ENCODE peak calls at places on chromosome 19, in seven cellular contexts. Q is colonic mucosa, O is HCT116, P is NT2/D1, S is neural progenitor cell, B is fibroblast of lung, K is endothelial cell of umbilical vein. D is an unnamed sample.

GRCh38 chr19:56085571-56086275 is 35.4 kb downstream of the ZNF787 start:
- DNase-seq in Q (no peak), O (no peak), P (no peak), S (no peak), B (no peak), K (no peak), D (no peak)

GRCh38 chr19:10744222-10744847 is 26.5 kb downstream of the DNM2 start:
- DNase-seq in Q (peak; percentile 54), O (no peak), P (no peak), S (no peak), B (no peak), K (no peak), D (no peak)

GRCh38 chr19:51296331-51297093 is 14.9 kb upstream of the IGLON5 start:
- DNase-seq in Q (no peak), O (no peak), P (no peak), S (peak; percentile 33), B (no peak), K (no peak), D (no peak)

GRCh38 chr19:18580311-18580710 is 8.3 kb upstream of the REX1BD start:
- DNase-seq in Q (no peak), O (no peak), P (no peak), S (no peak), B (no peak), K (no peak), D (no peak)

GRCh38 chr19:42280761-42281174 is 11.7 kb downstream of the CIC start:
- DNase-seq in Q (peak; percentile 52), O (no peak), P (no peak), S (peak; percentile 51), B (peak; percentile 76), K (peak; percentile 39), D (peak; percentile 64)

GRCh38 chr19:50721441-50722137 is 1.6 kb upstream of the CLEC11A start:
- DNase-seq in Q (no peak), O (no peak), P (no peak), S (no peak), B (no peak), K (no peak), D (no peak)

GRCh38 chr19:7910321-7911161 is 4.1 kb upstream of the TGFBR3L start:
- DNase-seq in Q (no peak), O (no peak), P (no peak), S (no peak), B (no peak), K (no peak), D (no peak)

GRCh38 chr19:3710265-3710812 is 2.2 kb downstream of the TJP3 start:
- DNase-seq in Q (peak; percentile 99), O (peak; percentile 83), P (no peak), S (no peak), B (peak; percentile 40), K (no peak), D (no peak)

GRCh38 chr19:39643591-39643990 is 12.1 kb upstream of the LGALS16 start:
- DNase-seq in Q (no peak), O (no peak), P (no peak), S (no peak), B (no peak), K (no peak), D (no peak)

GRCh38 chr19:56118666-56119584 is 2.2 kb downstream of the ZNF787 start:
- DNase-seq in Q (no peak), O (no peak), P (no peak), S (no peak), B (no peak), K (no peak), D (no peak)

GRCh38 chr19:41521860-41522555 is 54.0 kb upstream of the CEACAM21 start:
- DNase-seq in Q (no peak), O (no peak), P (no peak), S (peak; percentile 17), B (no peak), K (no peak), D (no peak)

GRCh38 chr19:3844596-3844995 is 24.2 kb downstream of the ZFR2 start:
- DNase-seq in Q (no peak), O (no peak), P (no peak), S (no peak), B (peak; percentile 80), K (no peak), D (peak; percentile 76)

GRCh38 chr19:1324792-1325567 is 39.3 kb downstream of the EFNA2 start:
- DNase-seq in Q (peak; percentile 61), O (peak; percentile 19), P (peak; percentile 86), S (no peak), B (peak; percentile 72), K (peak; percentile 59), D (peak; percentile 57)

GRCh38 chr19:3784607-3785463 is 1.3 kb downstream of the MATK start:
- DNase-seq in Q (no peak), O (no peak), P (no peak), S (peak; percentile 2), B (no peak), K (no peak), D (no peak)

GRCh38 chr19:20367811-20368294 is 197.7 kb downstream of the ZNF737 start:
- DNase-seq in Q (no peak), O (no peak), P (peak; percentile 72), S (peak; percentile 71), B (no peak), K (no peak), D (no peak)

GRCh38 chr19:1987197-1988187 is 28.0 kb downstream of the BTBD2 start:
- DNase-seq in Q (no peak), O (no peak), P (no peak), S (no peak), B (no peak), K (no peak), D (no peak)

GRCh38 chr19:29878973-29879654 is 62.9 kb upstream of the URI1 start:
- DNase-seq in Q (no peak), O (peak; percentile 48), P (no peak), S (peak; percentile 18), B (peak; percentile 21), K (no peak), D (peak; percentile 14)

DNA sequence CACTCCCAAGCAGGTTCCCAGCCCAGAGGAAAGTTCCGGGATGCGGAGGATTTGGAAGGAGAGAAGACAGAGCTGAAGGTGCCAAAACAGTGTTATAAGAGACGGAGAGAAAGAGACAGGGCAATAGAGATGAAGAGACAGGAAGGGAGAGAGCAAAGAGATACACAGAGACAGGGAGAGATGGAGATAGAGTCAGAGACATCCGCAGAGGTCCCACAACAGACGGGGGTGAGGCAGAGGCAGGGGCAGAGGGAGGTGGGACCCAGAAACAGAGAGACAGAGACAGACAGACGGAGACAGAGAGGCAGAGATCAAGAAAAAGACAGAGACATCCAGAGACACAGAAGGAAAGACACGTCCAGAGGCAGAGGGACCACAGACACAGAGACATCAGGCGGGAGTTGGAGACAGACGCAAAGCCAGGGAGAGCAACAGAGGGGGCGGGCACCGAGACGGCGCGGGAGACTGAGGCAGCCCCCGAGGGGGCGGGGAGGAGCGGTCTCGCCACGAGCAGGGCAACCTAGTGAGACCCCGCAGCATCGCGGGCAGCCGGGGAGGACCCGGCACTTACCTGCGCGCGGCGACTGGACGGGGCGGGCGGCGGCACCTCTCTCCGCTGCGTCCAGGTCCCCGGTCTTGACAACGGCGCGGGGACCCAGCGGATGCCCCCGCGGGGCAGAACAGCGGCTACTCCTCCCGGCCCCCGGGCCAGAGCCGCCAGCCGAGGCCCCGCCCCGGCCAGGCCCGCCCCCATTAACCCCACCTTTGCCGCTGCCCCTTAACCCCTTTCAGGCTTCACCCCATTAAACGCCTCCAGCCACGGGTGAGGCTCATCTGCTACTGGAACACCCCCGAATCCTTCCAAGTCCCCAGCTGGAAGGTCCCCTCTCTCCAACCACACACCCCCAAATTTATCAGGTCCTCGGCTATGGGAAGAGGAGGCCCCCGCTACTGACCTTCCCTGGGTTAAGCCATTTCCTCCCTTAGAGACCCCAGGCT is at the start of gene GPR4:
- DNase-seq in Q (no peak), O (no peak), P (no peak), S (peak; percentile 81), B (no peak), K (no peak), D (no peak)
- H3K9ac ChIP-seq in Q (no peak within 1 kb of the TSS), O (no peak within 1 kb of the TSS), P (no peak within 1 kb of the TSS), S (no peak within 1 kb of the TSS), B (no peak within 1 kb of the TSS), K (peak within 1 kb of the TSS; percentile 66), D (no peak within 1 kb of the TSS)

GRCh38 chr19:35755550-35756371 is 1.1 kb downstream of the HSPB6 start:
- DNase-seq in Q (peak; percentile 73), O (no peak), P (no peak), S (peak; percentile 47), B (no peak), K (no peak), D (no peak)
- H3K9ac ChIP-seq in Q (peak overlapping the region; percentile 55), O (no peak overlapping the region), P (peak overlapping the region; percentile 10), S (no peak overlapping the region), B (peak overlapping the region; percentile 94), K (no peak overlapping the region), D (peak overlapping the region; percentile 99)

DNA sequence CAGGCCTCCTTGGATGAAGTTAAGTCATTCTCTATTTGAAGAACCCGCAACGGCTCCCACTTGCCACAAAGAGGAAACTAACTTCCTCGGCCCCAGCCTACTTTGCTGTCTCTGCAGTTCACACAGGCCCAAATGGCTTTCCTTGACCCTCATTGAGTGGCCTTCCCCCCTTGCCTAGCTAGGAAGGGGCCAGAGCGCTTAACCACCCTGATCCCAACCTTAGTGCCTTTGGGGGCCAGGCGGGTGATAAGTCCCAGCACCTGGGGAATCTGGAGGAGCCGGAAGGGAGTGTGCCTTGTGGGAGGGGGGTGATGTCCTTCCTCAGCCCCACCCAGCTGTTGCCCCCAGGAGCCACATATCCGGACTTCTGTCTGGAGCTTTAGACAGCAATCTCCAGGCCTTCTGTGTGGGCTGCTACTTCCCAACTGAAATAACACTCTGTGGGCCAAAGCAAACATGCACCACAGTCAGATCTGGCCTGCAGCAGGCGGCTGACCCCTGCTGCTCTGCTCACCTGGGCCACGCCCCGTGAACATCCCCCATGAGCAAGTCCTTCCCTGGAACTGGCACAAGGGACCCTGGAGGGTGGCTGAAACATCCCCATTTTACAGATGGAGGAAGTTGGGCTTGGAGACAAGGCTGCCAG is 10.5 kb downstream of the NECTIN2 start:
- DNase-seq in Q (no peak), O (no peak), P (no peak), S (no peak), B (peak; percentile 68), K (peak; percentile 79), D (peak; percentile 54)
- H3K9ac ChIP-seq in Q (no peak overlapping the region), O (no peak overlapping the region), P (no peak overlapping the region), S (no peak overlapping the region), B (no peak overlapping the region), K (no peak overlapping the region), D (no peak overlapping the region)

GRCh38 chr19:33205110-33205509 is 11.0 kb downstream of the LRP3 start:
- DNase-seq in Q (no peak), O (no peak), P (no peak), S (no peak), B (no peak), K (no peak), D (no peak)

GRCh38 chr19:33202546-33203507 is 8.7 kb downstream of the LRP3 start:
- DNase-seq in Q (no peak), O (no peak), P (no peak), S (no peak), B (no peak), K (no peak), D (no peak)

GRCh38 chr19:33204136-33204973 is 10.2 kb downstream of the LRP3 start:
- DNase-seq in Q (no peak), O (no peak), P (no peak), S (no peak), B (no peak), K (no peak), D (no peak)

GRCh38 chr19:33201886-33202545 is 7.9 kb downstream of the LRP3 start:
- DNase-seq in Q (no peak), O (no peak), P (no peak), S (no peak), B (no peak), K (no peak), D (no peak)

DNA sequence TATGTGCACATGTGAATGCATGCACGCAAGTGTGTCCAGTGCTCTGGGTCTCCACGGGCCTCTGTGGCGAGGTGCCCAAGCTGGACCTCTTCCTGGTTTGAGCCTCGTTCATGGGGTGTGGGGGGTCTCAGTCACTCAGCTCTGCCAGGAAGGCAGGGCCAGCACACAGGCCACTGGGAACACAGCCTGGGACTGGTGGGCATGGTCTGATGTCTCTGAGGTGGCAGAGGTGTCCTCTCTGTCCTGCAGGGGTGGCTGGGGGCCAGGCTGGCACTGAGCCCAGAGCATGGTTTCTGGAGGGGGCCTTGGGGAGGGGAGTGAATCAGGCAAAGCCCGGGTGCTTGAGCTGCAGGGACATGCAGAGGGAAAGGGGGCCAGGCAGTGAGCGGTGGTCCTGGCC is 9.4 kb downstream of the LRP3 start:
- DNase-seq in Q (no peak), O (no peak), P (no peak), S (no peak), B (no peak), K (no peak), D (no peak)
- H3K9ac ChIP-seq in Q (no peak overlapping the region), O (no peak overlapping the region), P (no peak overlapping the region), S (no peak overlapping the region), B (no peak overlapping the region), K (no peak overlapping the region), D (no peak overlapping the region)